ENCODE peak calls at places on chromosome 7, in eight cellular contexts. I is psoas muscle, T is cardiac fibroblast, B is lower lobe of right lung, U is colonic mucosa, F is adrenal gland, S is dorsolateral prefrontal cortex, A is tibial nerve. D is an unnamed sample.
A peak's percentile ranks its signal among the peaks of the same experiment; 100 is the strongest.

GRCh38 chr7:137025469-137026175 is 157.2 kb downstream of the CHRM2 start:
- DNase-seq in I (no peak), B (no peak), T (peak; percentile 40), S (no peak), U (no peak), F (no peak), A (no peak), D (no peak)

GRCh38 chr7:132639983-132640382 is 63.7 kb upstream of the PLXNA4 start:
- DNase-seq in B (no peak), U (no peak), A (no peak), F (no peak), I (no peak), S (no peak), T (no peak), D (no peak)

GRCh38 chr7:51316262-51316665 is 345 bp downstream of the COBL start:
- DNase-seq in A (no peak), T (no peak), F (no peak), U (peak; percentile 68), S (no peak), I (peak; percentile 53), B (peak; percentile 71), D (no peak)

GRCh38 chr7:145464287-145464686 is 628.4 kb upstream of the TPK1 start:
- DNase-seq in T (no peak), A (no peak), U (no peak), B (no peak), F (no peak), S (no peak), I (no peak), D (no peak)

GRCh38 chr7:47714669-47715607 is 133.0 kb upstream of the TNS3 start:
- DNase-seq in B (no peak), T (no peak), U (no peak), S (no peak), F (no peak), I (no peak), A (no peak), D (no peak)

GRCh38 chr7:92421676-92422435 is 25.4 kb upstream of the GATAD1 start:
- DNase-seq in T (peak; percentile 7), A (no peak), F (no peak), B (no peak), I (no peak), U (peak; percentile 23), S (no peak), D (peak; percentile 56)

GRCh38 chr7:13850185-13850752 is 139.2 kb downstream of the ETV1 start:
- DNase-seq in A (no peak), B (no peak), I (no peak), U (peak; percentile 31), S (no peak), T (peak; percentile 96), F (peak; percentile 25), D (no peak)

GRCh38 chr7:85833071-85833470 is 646.2 kb upstream of the SEMA3D start:
- DNase-seq in F (no peak), U (no peak), I (no peak), A (no peak), T (no peak), S (no peak), B (no peak), D (no peak)

GRCh38 chr7:93226310-93226709 is at the start of gene HEPACAM2:
- DNase-seq in T (no peak), U (no peak), I (no peak), A (no peak), B (no peak), S (no peak), F (no peak), D (no peak)

DNA sequence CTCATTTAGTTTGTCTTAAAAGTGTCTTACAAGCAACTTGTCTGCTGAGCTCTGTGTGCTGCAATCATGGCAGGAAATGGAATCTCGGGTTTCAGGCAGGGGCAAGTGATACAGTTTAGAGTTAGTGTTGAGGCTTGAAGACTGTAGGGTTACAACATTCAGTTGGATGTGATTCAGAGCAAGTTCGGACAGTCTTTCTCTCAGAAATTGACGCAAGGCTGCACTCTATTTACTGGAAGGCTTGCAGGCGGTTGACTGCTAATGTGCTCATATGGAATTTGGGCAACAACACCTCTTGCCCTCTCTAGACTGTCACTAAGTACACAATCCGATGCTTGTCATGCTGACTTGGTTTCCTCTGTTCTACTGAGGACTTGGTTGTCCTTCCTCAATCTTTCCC is 161.7 kb upstream of the BMPER start:
- DNase-seq in B (no peak), I (no peak), S (no peak), T (peak; percentile 93), F (no peak), A (no peak), U (no peak), D (no peak)
- TF ChIP-seq CTCF in B (no peak), I (no peak), S (no peak), T (no peak), F (no peak), A (no peak), U (no peak), D (no peak)

DNA sequence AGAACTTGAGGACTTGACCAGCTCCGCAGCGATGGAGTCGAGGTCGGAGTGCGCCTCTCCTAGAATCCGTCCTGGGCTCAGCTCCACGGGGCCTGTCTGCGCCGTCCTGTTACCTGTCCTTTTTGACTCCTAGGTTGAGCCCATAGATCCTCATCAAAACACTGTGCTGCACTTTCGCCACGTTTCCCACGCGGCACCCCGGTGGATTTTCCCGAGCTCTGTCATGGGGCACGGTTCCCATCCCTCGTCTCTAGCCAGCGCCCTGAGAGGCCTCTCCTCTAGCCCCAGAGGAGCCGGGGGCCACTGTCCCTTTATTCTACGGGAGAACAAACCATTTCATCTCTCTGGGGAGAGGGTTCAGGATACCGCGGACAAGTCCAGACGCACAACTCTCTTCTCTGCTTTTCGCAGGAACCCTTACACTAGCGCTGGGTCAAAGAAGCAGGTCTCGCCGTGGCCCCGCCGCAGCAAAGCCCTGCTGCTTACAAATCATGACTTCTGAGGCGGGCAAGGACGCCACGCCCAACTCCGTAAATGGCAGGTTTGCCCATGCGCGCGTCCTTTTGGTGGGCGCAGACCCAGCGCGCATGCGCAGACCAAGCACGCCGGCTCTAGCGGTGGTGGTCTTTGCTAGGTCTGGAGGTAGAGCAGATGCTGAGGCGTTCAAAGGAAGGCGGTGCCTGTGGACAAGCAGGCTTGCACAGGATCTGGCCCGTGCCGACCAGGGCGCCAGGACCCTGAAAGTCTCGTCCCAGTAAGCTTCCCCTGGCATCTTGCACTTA is 10.3 kb upstream of the ANKRD7 start:
- DNase-seq in B (peak; percentile 69), S (peak; percentile 64), F (peak; percentile 63), A (peak; percentile 34), U (peak; percentile 64), T (peak; percentile 78), I (peak; percentile 74), D (no peak)
- H3K4me3 ChIP-seq in B (peak overlapping the region; percentile 61), S (peak overlapping the region; percentile 63), F (peak overlapping the region; percentile 26), A (peak overlapping the region; percentile 57), U (peak overlapping the region; percentile 39), T (peak overlapping the region; percentile 64), I (peak overlapping the region; percentile 78), D (no peak overlapping the region)

GRCh38 chr7:23469961-23470250 is 385 bp downstream of the IGF2BP3 start:
- DNase-seq in I (no peak), T (peak; percentile 33), A (no peak), U (no peak), S (no peak), F (no peak), B (no peak), D (no peak)

GRCh38 chr7:23469150-23469960 is 936 bp downstream of the IGF2BP3 start:
- DNase-seq in B (no peak), S (no peak), T (peak; percentile 16), U (no peak), A (no peak), I (no peak), F (no peak), D (no peak)

GRCh38 chr7:23467731-23468720 is 2.3 kb downstream of the IGF2BP3 start:
- DNase-seq in T (peak; percentile 71), I (no peak), F (no peak), U (no peak), S (no peak), A (no peak), B (no peak), D (no peak)

GRCh38 chr7:23467281-23467680 is 3.0 kb downstream of the IGF2BP3 start:
- DNase-seq in T (no peak), B (no peak), S (no peak), A (no peak), F (no peak), I (no peak), U (no peak), D (no peak)

DNA sequence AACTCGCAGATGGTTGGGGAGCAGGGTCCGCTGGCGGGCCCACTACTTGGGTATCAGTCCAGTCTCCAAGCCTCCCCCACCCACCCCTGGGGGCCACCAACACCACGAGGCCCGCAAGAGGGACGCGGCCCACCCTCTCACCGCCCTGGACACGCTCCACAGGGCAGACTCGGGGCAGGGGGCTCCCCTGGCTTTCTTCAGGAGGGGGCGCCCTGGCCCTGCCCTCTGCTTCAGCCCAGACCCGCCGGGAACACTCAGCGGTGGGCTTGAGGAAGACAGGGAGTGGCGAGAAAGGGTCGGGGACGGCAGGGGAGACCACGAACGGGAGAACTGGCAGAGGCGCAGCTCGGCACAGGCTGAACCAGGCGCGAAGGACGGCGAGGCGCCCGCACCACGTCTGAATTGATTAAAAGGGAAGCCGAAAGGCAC is 1.6 kb downstream of the IGF2BP3 start:
- DNase-seq in I (no peak), U (no peak), A (no peak), F (no peak), B (no peak), T (peak; percentile 14), S (no peak), D (no peak)
- TF ChIP-seq CTCF in I (no peak), U (no peak), A (no peak), F (no peak), B (no peak), T (no peak), S (no peak), D (no peak)

DNA sequence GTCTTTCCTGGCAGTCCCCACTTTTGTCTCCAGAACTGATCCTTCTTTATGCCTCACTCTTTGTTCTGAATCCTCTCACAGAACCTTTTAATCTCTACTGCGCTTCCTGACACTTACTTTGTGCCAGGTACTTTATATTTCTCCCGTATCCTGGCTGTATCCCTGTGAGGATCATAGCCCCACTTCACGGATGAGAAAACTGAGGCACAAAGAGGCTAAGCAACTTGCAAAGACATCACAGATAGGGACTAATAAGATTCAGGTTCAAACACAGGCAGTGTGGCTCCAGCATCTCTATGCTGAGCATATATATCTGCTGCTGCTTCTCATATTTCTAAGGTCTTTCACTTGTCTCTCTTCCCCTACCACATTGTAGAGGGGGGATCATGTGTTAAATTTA is 116.7 kb downstream of the CHN2 start:
- DNase-seq in T (no peak), U (no peak), A (no peak), S (no peak), B (no peak), F (no peak), I (no peak), D (no peak)
- H3K4me3 ChIP-seq in T (no peak overlapping the region), U (no peak overlapping the region), A (no peak overlapping the region), S (no peak overlapping the region), B (no peak overlapping the region), F (no peak overlapping the region), I (no peak overlapping the region), D (no peak overlapping the region)